ENCODE peak calls at places on chromosome 22, in six cellular contexts. One of them, this sample, is unnamed.

GRCh38 chr22:26617251-26618199 is at the start of gene CRYBB1:
- DNase-seq in GM12891: no peak
- DNase-seq in spleen: peak; percentile 77
- DNase-seq in tibial nerve: no peak
- DNase-seq in IMR-90: peak; percentile 36
- DNase-seq in testis: no peak
- DNase-seq in this sample: no peak

GRCh38 chr22:37701121-37701786 is 4.4 kb downstream of the TRIOBP start:
- DNase-seq in GM12891: no peak
- DNase-seq in spleen: no peak
- DNase-seq in tibial nerve: no peak
- DNase-seq in IMR-90: peak; percentile 32
- DNase-seq in testis: no peak
- DNase-seq in this sample: no peak

GRCh38 chr22:39746600-39747262 is 146.8 kb downstream of the ENTHD1 start:
- DNase-seq in GM12891: no peak
- DNase-seq in spleen: peak; percentile 31
- DNase-seq in tibial nerve: no peak
- DNase-seq in IMR-90: no peak
- DNase-seq in testis: no peak
- DNase-seq in this sample: no peak

GRCh38 chr22:35057155-35057554 is 8.8 kb upstream of the ISX start:
- DNase-seq in GM12891: no peak
- DNase-seq in spleen: no peak
- DNase-seq in tibial nerve: no peak
- DNase-seq in IMR-90: no peak
- DNase-seq in testis: no peak
- DNase-seq in this sample: no peak

GRCh38 chr22:44996648-44997047 is 13.2 kb downstream of the PHF21B start:
- DNase-seq in GM12891: no peak
- DNase-seq in spleen: no peak
- DNase-seq in tibial nerve: no peak
- DNase-seq in IMR-90: no peak
- DNase-seq in testis: no peak
- DNase-seq in this sample: no peak

GRCh38 chr22:34886812-34887211 is 179.1 kb upstream of the ISX start:
- DNase-seq in GM12891: no peak
- DNase-seq in spleen: no peak
- DNase-seq in tibial nerve: no peak
- DNase-seq in IMR-90: no peak
- DNase-seq in testis: no peak
- DNase-seq in this sample: no peak

GRCh38 chr22:27170491-27170890 is 513.1 kb downstream of the MIAT start:
- DNase-seq in GM12891: no peak
- DNase-seq in spleen: no peak
- DNase-seq in tibial nerve: peak; percentile 13
- DNase-seq in IMR-90: peak; percentile 48
- DNase-seq in testis: peak; percentile 41
- DNase-seq in this sample: peak; percentile 60

GRCh38 chr22:24146791-24147353 is 34.4 kb upstream of the SUSD2 start:
- DNase-seq in GM12891: no peak
- DNase-seq in spleen: no peak
- DNase-seq in tibial nerve: peak; percentile 24
- DNase-seq in IMR-90: peak; percentile 92
- DNase-seq in testis: peak; percentile 56
- DNase-seq in this sample: peak; percentile 31

GRCh38 chr22:49789289-49790141 is 38.2 kb downstream of the BRD1 start:
- DNase-seq in GM12891: no peak
- DNase-seq in spleen: peak; percentile 83
- DNase-seq in tibial nerve: peak; percentile 42
- DNase-seq in IMR-90: peak; percentile 45
- DNase-seq in testis: no peak
- DNase-seq in this sample: no peak

GRCh38 chr22:38415046-38415445 is 40.0 kb downstream of the KCNJ4 start:
- DNase-seq in GM12891: peak; percentile 8
- DNase-seq in spleen: peak; percentile 38
- DNase-seq in tibial nerve: no peak
- DNase-seq in IMR-90: no peak
- DNase-seq in testis: peak; percentile 13
- DNase-seq in this sample: no peak

GRCh38 chr22:24871611-24872205 is 65.7 kb downstream of the SGSM1 start:
- DNase-seq in GM12891: no peak
- DNase-seq in spleen: no peak
- DNase-seq in tibial nerve: no peak
- DNase-seq in IMR-90: no peak
- DNase-seq in testis: no peak
- DNase-seq in this sample: no peak

GRCh38 chr22:44309137-44309536 is 3.6 kb downstream of the SHISAL1 start:
- DNase-seq in GM12891: no peak
- DNase-seq in spleen: no peak
- DNase-seq in tibial nerve: peak; percentile 30
- DNase-seq in IMR-90: peak; percentile 98
- DNase-seq in testis: no peak
- DNase-seq in this sample: peak; percentile 71

GRCh38 chr22:41362615-41363014 is 19.1 kb upstream of the TEF start:
- DNase-seq in GM12891: no peak
- DNase-seq in spleen: no peak
- DNase-seq in tibial nerve: no peak
- DNase-seq in IMR-90: no peak
- DNase-seq in testis: no peak
- DNase-seq in this sample: no peak

GRCh38 chr22:28141614-28142013 is 222.6 kb upstream of the PITPNB start:
- DNase-seq in GM12891: no peak
- DNase-seq in spleen: no peak
- DNase-seq in tibial nerve: no peak
- DNase-seq in IMR-90: peak; percentile 77
- DNase-seq in testis: no peak
- DNase-seq in this sample: no peak

GRCh38 chr22:49255741-49256318 is 571.8 kb downstream of the BRD1 start:
- DNase-seq in GM12891: no peak
- DNase-seq in spleen: no peak
- DNase-seq in tibial nerve: no peak
- DNase-seq in IMR-90: no peak
- DNase-seq in testis: no peak
- DNase-seq in this sample: no peak

GRCh38 chr22:44181033-44181911 is 547 bp downstream of the PARVG start:
- DNase-seq in GM12891: peak; percentile 47
- DNase-seq in spleen: peak; percentile 95
- DNase-seq in tibial nerve: no peak
- DNase-seq in IMR-90: no peak
- DNase-seq in testis: no peak
- DNase-seq in this sample: no peak

GRCh38 chr22:22523494-22523893 is 3.4 kb upstream of the ZNF280A start:
- DNase-seq in GM12891: no peak
- DNase-seq in spleen: no peak
- DNase-seq in tibial nerve: no peak
- DNase-seq in IMR-90: no peak
- DNase-seq in testis: no peak
- DNase-seq in this sample: no peak
- TF ChIP-seq POLR2A in GM12891: no peak
- TF ChIP-seq POLR2A in spleen: no peak
- TF ChIP-seq POLR2A in tibial nerve: no peak
- TF ChIP-seq POLR2A in IMR-90: no peak
- TF ChIP-seq POLR2A in testis: no peak
- TF ChIP-seq POLR2A in this sample: no peak

GRCh38 chr22:46761539-46762237 is 762 bp upstream of the TBC1D22A start:
- DNase-seq in GM12891: no peak
- DNase-seq in spleen: peak; percentile 7
- DNase-seq in tibial nerve: no peak
- DNase-seq in IMR-90: peak; percentile 9
- DNase-seq in testis: no peak
- DNase-seq in this sample: no peak

GRCh38 chr22:46764140-46764680 is 1.8 kb downstream of the TBC1D22A start:
- DNase-seq in GM12891: no peak
- DNase-seq in spleen: peak; percentile 17
- DNase-seq in tibial nerve: no peak
- DNase-seq in IMR-90: peak; percentile 17
- DNase-seq in testis: no peak
- DNase-seq in this sample: no peak

GRCh38 chr22:46764779-46765485 is 2.5 kb downstream of the TBC1D22A start:
- DNase-seq in GM12891: no peak
- DNase-seq in spleen: peak; percentile 49
- DNase-seq in tibial nerve: no peak
- DNase-seq in IMR-90: no peak
- DNase-seq in testis: no peak
- DNase-seq in this sample: no peak

GRCh38 chr22:46762238-46763050 is at the start of gene TBC1D22A:
- DNase-seq in GM12891: peak; percentile 92
- DNase-seq in spleen: peak; percentile 98
- DNase-seq in tibial nerve: peak; percentile 94
- DNase-seq in IMR-90: peak; percentile 92
- DNase-seq in testis: peak; percentile 96
- DNase-seq in this sample: peak; percentile 82

GRCh38 chr22:46763051-46763705 is 728 bp downstream of the TBC1D22A start:
- DNase-seq in GM12891: peak; percentile 66
- DNase-seq in spleen: peak; percentile 91
- DNase-seq in tibial nerve: peak; percentile 51
- DNase-seq in IMR-90: peak; percentile 7
- DNase-seq in testis: peak; percentile 55
- DNase-seq in this sample: no peak
- TF ChIP-seq POLR2A in GM12891: no peak
- TF ChIP-seq POLR2A in spleen: no peak
- TF ChIP-seq POLR2A in tibial nerve: no peak
- TF ChIP-seq POLR2A in IMR-90: no peak
- TF ChIP-seq POLR2A in testis: no peak
- TF ChIP-seq POLR2A in this sample: no peak

DNA sequence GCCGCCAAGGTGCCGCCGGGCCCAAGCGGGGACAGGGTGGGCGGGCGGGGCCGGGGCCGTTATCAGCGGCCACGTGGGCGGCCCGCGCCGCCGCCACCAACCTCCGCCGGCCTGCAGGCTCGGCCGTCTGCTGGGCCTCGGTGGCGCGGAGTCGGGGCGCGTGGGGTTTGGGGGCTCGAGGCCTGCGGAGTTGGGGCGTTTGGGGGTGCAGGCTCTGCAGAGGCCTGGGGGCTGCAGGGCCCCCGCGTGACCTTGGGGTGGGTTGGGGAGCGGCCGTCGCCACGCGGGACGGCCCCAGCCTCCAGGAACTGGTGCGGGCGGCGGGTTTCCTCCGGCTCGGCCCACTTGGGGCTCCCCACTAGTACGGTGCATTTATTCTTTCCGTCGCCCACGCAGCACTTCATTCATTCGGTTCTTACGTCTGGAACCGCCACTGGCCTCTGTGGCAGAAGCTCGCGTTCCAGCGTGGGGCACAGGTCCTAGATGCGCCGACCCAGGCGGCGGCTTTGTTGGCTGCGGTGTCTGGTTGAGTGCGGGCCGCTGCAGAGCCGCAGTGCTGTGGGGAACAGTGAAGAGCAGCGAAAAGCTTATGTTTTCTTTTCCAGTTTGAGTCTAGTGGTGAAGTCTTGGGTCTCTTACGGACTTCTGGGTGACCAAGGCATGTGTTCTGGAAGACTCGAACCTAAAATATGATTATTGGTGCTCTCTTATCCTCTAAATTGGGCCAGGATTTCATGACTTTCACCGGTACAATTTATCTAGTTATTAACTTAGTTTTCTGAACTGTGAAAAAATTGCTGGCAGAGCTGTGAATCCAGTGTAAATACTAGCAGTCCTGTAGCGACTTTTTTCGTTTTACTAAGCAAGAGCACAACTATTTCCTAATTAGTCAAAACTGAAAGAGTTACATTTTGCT is 888 bp upstream of the TRMT2A start:
- DNase-seq in GM12891: peak; percentile 59
- DNase-seq in spleen: peak; percentile 92
- DNase-seq in tibial nerve: no peak
- DNase-seq in IMR-90: peak; percentile 25
- DNase-seq in testis: no peak
- DNase-seq in this sample: no peak
- TF ChIP-seq POLR2A in GM12891: no peak
- TF ChIP-seq POLR2A in spleen: no peak
- TF ChIP-seq POLR2A in tibial nerve: no peak
- TF ChIP-seq POLR2A in IMR-90: no peak
- TF ChIP-seq POLR2A in testis: no peak
- TF ChIP-seq POLR2A in this sample: no peak

GRCh38 chr22:43088979-43089717 is at the start of gene TTLL1:
- DNase-seq in GM12891: peak; percentile 95
- DNase-seq in spleen: peak; percentile 98
- DNase-seq in tibial nerve: peak; percentile 78
- DNase-seq in IMR-90: peak; percentile 75
- DNase-seq in testis: peak; percentile 94
- DNase-seq in this sample: peak; percentile 89
- TF ChIP-seq POLR2A in GM12891: peak; percentile 40
- TF ChIP-seq POLR2A in spleen: no peak
- TF ChIP-seq POLR2A in tibial nerve: no peak
- TF ChIP-seq POLR2A in IMR-90: no peak
- TF ChIP-seq POLR2A in testis: no peak
- TF ChIP-seq POLR2A in this sample: peak; percentile 39

GRCh38 chr22:30289126-30289979 is at the start of gene CASTOR1:
- DNase-seq in GM12891: peak; percentile 97
- DNase-seq in spleen: peak; percentile 98
- DNase-seq in tibial nerve: peak; percentile 97
- DNase-seq in IMR-90: peak; percentile 97
- DNase-seq in testis: peak; percentile 99
- DNase-seq in this sample: peak; percentile 87
- TF ChIP-seq POLR2A in GM12891: no peak
- TF ChIP-seq POLR2A in spleen: no peak
- TF ChIP-seq POLR2A in tibial nerve: peak; percentile 63
- TF ChIP-seq POLR2A in IMR-90: no peak
- TF ChIP-seq POLR2A in testis: peak; percentile 57
- TF ChIP-seq POLR2A in this sample: no peak

GRCh38 chr22:19580291-19580890 is 56.2 kb upstream of the CLDN5 start:
- DNase-seq in GM12891: no peak
- DNase-seq in spleen: no peak
- DNase-seq in tibial nerve: no peak
- DNase-seq in IMR-90: no peak
- DNase-seq in testis: no peak
- DNase-seq in this sample: no peak

GRCh38 chr22:19579113-19579811 is 55.1 kb upstream of the CLDN5 start:
- DNase-seq in GM12891: no peak
- DNase-seq in spleen: no peak
- DNase-seq in tibial nerve: no peak
- DNase-seq in IMR-90: no peak
- DNase-seq in testis: no peak
- DNase-seq in this sample: no peak

GRCh38 chr22:19582033-19582693 is 58.0 kb upstream of the CLDN5 start:
- DNase-seq in GM12891: no peak
- DNase-seq in spleen: no peak
- DNase-seq in tibial nerve: no peak
- DNase-seq in IMR-90: no peak
- DNase-seq in testis: no peak
- DNase-seq in this sample: no peak

GRCh38 chr22:19578180-19579004 is 54.2 kb upstream of the CLDN5 start:
- DNase-seq in GM12891: no peak
- DNase-seq in spleen: no peak
- DNase-seq in tibial nerve: no peak
- DNase-seq in IMR-90: no peak
- DNase-seq in testis: no peak
- DNase-seq in this sample: no peak

DNA sequence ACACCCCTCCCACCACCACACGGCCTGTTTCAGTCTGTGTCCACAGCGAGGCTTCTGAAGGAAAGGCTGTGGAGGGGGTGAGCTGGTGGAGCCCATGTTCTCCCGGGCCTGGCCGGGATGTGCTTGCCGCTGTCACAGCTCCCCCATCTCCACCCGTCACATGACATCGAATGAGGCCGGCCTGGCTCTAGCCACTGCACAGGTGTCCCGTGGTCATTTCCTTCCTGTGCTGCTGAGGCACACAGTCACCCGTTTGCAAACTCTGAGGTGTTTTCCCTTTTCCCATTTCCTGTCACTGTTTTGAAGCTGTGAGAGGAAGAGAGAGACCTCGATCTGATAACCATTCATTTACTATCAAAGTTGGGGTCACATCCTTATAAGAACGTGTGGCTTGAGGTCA is 55.7 kb upstream of the CLDN5 start:
- DNase-seq in GM12891: no peak
- DNase-seq in spleen: no peak
- DNase-seq in tibial nerve: no peak
- DNase-seq in IMR-90: no peak
- DNase-seq in testis: no peak
- DNase-seq in this sample: no peak
- TF ChIP-seq POLR2A in GM12891: no peak
- TF ChIP-seq POLR2A in spleen: no peak
- TF ChIP-seq POLR2A in tibial nerve: no peak
- TF ChIP-seq POLR2A in IMR-90: no peak
- TF ChIP-seq POLR2A in testis: no peak
- TF ChIP-seq POLR2A in this sample: no peak